ENCODE peak calls at places on chromosomes 12 and 14, in four cellular contexts. Z is tibial artery, V is tibial nerve, K is astrocyte. F is an unnamed sample. For H3K27me3 and H3K4me1, the result is how much of the 10 kb centered on the place peaks cover.

GRCh38 chr12:99916555-99916954 is 68.2 kb downstream of the ANKS1B start:
- DNase-seq in Z (no peak), V (no peak), K (no peak), F (no peak)

GRCh38 chr14:65287264-65288131 is 125.0 kb upstream of the FUT8 start:
- DNase-seq in Z (no peak), V (no peak), K (no peak), F (no peak)

GRCh38 chr12:50569321-50569720 is 64.5 kb downstream of the DIP2B start:
- DNase-seq in Z (no peak), V (no peak), K (no peak), F (no peak)

GRCh38 chr12:10178766-10179165 is at the start of gene TMEM52B:
- DNase-seq in Z (no peak), V (no peak), K (no peak), F (no peak)

GRCh38 chr14:61566537-61567225 is 128.6 kb upstream of the HIF1A start:
- DNase-seq in Z (no peak), V (no peak), K (peak), F (no peak)

GRCh38 chr12:2019126-2019525 is 14.9 kb upstream of the DCP1B start:
- DNase-seq in Z (no peak), V (no peak), K (no peak), F (no peak)

GRCh38 chr14:24911324-24912095 is 138.4 kb downstream of the STXBP6 start:
- DNase-seq in Z (peak), V (peak), K (peak), F (no peak)

GRCh38 chr14:68391292-68392014 is 401.4 kb downstream of the ZFP36L1 start:
- DNase-seq in Z (peak), V (peak), K (peak), F (no peak)

GRCh38 chr14:89493877-89494634 is 77.0 kb upstream of the FOXN3 start:
- DNase-seq in Z (no peak), V (no peak), K (peak), F (no peak)

GRCh38 chr12:93387780-93388179 is 10.1 kb downstream of the NUDT4 start:
- DNase-seq in Z (no peak), V (no peak), K (peak), F (no peak)

GRCh38 chr14:73850940-73851339 is 691 bp upstream of the PTGR2 start:
- DNase-seq in Z (no peak), V (no peak), K (no peak), F (no peak)

GRCh38 chr14:54395284-54395683 is 1.5 kb upstream of the CDKN3 start:
- DNase-seq in Z (no peak), V (no peak), K (no peak), F (no peak)

GRCh38 chr12:50509009-50509663 is 4.4 kb downstream of the DIP2B start:
- DNase-seq in Z (no peak), V (no peak), K (no peak), F (no peak)

GRCh38 chr14:101830271-101830670 is 68.8 kb downstream of the PPP2R5C start:
- DNase-seq in Z (no peak), V (no peak), K (no peak), F (no peak)

GRCh38 chr12:113040722-113041168 is 15.8 kb upstream of the DTX1 start:
- DNase-seq in Z (peak), V (peak), K (peak), F (no peak)

GRCh38 chr12:132761032-132761910 is at the start of gene ANKLE2:
- DNase-seq in Z (peak), V (peak), K (peak), F (peak)

GRCh38 chr14:92987713-92988510 is 65.0 kb downstream of the CHGA start:
- DNase-seq in Z (no peak), V (no peak), K (no peak), F (no peak)

GRCh38 chr12:132638541-132639408 is 20.2 kb downstream of the P2RX2 start:
- DNase-seq in Z (peak), V (peak), K (peak), F (no peak)

GRCh38 chr12:52089491-52089890 is 10.0 kb downstream of the SMIM41 start:
- DNase-seq in Z (no peak), V (no peak), K (no peak), F (no peak)

GRCh38 chr14:94363171-94363624 is 25.2 kb downstream of the SERPINA1 start:
- DNase-seq in Z (peak), V (no peak), K (no peak), F (no peak)

GRCh38 chr14:67425603-67426002 is 13.6 kb upstream of the PLEK2 start:
- DNase-seq in Z (no peak), V (no peak), K (no peak), F (no peak)

GRCh38 chr12:62834971-62835547 is 99.9 kb downstream of the PPM1H start:
- DNase-seq in Z (no peak), V (no peak), K (peak), F (no peak)

GRCh38 chr14:103298620-103299019 is 35.4 kb upstream of the EIF5 start:
- DNase-seq in Z (no peak), V (no peak), K (no peak), F (no peak)

GRCh38 chr12:59403259-59403932 is 192.4 kb upstream of the SLC16A7 start:
- DNase-seq in Z (peak), V (peak), K (peak), F (peak)

GRCh38 chr12:102811125-102811737 is 105.8 kb downstream of the PAH start:
- DNase-seq in Z (no peak), V (peak), K (no peak), F (no peak)

GRCh38 chr12:8780389-8780788 is 42.0 kb upstream of the A2ML1 start:
- DNase-seq in Z (no peak), V (no peak), K (peak), F (no peak)

GRCh38 chr14:84225243-84225642 is 1304.7 kb upstream of the FLRT2 start:
- DNase-seq in Z (no peak), V (no peak), K (no peak), F (no peak)

GRCh38 chr14:79587194-79587593 is 624.1 kb downstream of the DIO2 start:
- DNase-seq in Z (no peak), V (no peak), K (no peak), F (no peak)

GRCh38 chr14:67994561-67994960 is 175.0 kb downstream of the RAD51B start:
- DNase-seq in Z (no peak), V (no peak), K (peak), F (no peak)

GRCh38 chr14:71451501-71451900 is 480.7 kb upstream of the RGS6 start:
- DNase-seq in Z (no peak), V (no peak), K (no peak), F (no peak)

GRCh38 chr12:50315803-50316202 is 32.5 kb upstream of the LIMA1 start:
- DNase-seq in Z (no peak), V (no peak), K (no peak), F (no peak)

GRCh38 chr14:105474478-105475268 is at the start of gene CRIP2:
- DNase-seq in Z (no peak), V (no peak), K (no peak), F (peak)

GRCh38 chr12:39429809-39430208 is 13.1 kb downstream of the KIF21A start:
- DNase-seq in Z (no peak), V (no peak), K (no peak), F (no peak)

GRCh38 chr12:67276469-67276868 is 7.3 kb downstream of the CAND1 start:
- DNase-seq in Z (no peak), V (no peak), K (peak), F (no peak)

GRCh38 chr14:53044486-53044885 is 93.6 kb upstream of the FERMT2 start:
- DNase-seq in Z (no peak), V (no peak), K (peak), F (no peak)

GRCh38 chr12:70444903-70445302 is 78.8 kb downstream of the KCNMB4 start:
- DNase-seq in Z (no peak), V (no peak), K (no peak), F (no peak)

GRCh38 chr12:57343703-57344378 is 87.0 kb downstream of the R3HDM2 start:
- DNase-seq in Z (no peak), V (no peak), K (no peak), F (no peak)

GRCh38 chr12:58833844-58834243 is 86.5 kb downstream of the LRIG3 start:
- DNase-seq in Z (no peak), V (no peak), K (no peak), F (no peak)

GRCh38 chr14:28264306-28264705 is 502.3 kb upstream of the FOXG1 start:
- DNase-seq in Z (no peak), V (no peak), K (no peak), F (no peak)

GRCh38 chr14:100564506-100564905 is 22.7 kb downstream of the BEGAIN start:
- DNase-seq in Z (no peak), V (no peak), K (no peak), F (no peak)
- H3K27me3 ChIP-seq in Z (under half), V (under half), K (under half), F (under half)

GRCh38 chr14:51092965-51093364 is 1.9 kb downstream of the TRIM9 start:
- DNase-seq in Z (no peak), V (no peak), K (no peak), F (no peak)
- H3K4me3 ChIP-seq in Z (no peak), V (peak), K (no peak), F (no peak)

DNA sequence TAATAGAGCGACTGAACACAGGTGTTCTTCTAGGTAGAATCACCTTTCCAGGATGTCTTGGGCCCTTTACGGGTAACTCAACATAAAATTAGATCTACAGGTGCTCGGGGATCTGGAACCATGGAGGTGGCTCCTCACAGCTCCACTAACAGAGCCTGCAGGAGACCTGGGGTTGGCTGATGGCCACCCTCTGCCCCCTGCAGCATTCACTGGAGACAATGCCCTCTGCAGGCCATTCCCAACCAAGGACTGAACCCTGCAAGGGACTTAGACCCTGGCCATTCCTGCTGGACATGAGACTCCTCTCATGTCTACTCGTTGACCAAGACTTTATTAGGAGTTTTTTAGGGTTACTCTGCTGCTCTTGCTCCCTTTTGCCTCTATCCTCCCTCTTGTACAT is 58.5 kb upstream of the PPP4R3A start:
- DNase-seq in Z (no peak), V (no peak), K (no peak), F (no peak)
- H3K4me1 ChIP-seq in Z (under half), V (under half), K (under half), F (under half)

GRCh38 chr14:77206261-77206824 is 24.7 kb downstream of the TMEM63C start:
- DNase-seq in Z (no peak), V (no peak), K (no peak), F (no peak)

GRCh38 chr14:77206877-77207389 is 25.3 kb downstream of the TMEM63C start:
- DNase-seq in Z (no peak), V (no peak), K (no peak), F (no peak)

GRCh38 chr14:77204907-77205306 is 23.3 kb downstream of the TMEM63C start:
- DNase-seq in Z (no peak), V (no peak), K (no peak), F (no peak)

GRCh38 chr14:77204457-77204796 is 22.8 kb downstream of the TMEM63C start:
- DNase-seq in Z (no peak), V (no peak), K (no peak), F (no peak)

GRCh38 chr14:77205566-77205965 is 24.0 kb downstream of the TMEM63C start:
- DNase-seq in Z (no peak), V (no peak), K (no peak), F (no peak)
- H3K27me3 ChIP-seq in Z (under half), V (under half), K (under half), F (under half)

GRCh38 chr12:53495903-53496751 is 3.1 kb downstream of the MAP3K12 start:
- DNase-seq in Z (peak), V (peak), K (no peak), F (no peak)
- H3K4me3 ChIP-seq in Z (no peak), V (no peak), K (no peak), F (no peak)

GRCh38 chr12:23630524-23630923 is 318.9 kb downstream of the SOX5 start:
- DNase-seq in Z (no peak), V (no peak), K (no peak), F (no peak)
- H3K4me1 ChIP-seq in Z (under half), V (under half), K (under half), F (under half)

DNA sequence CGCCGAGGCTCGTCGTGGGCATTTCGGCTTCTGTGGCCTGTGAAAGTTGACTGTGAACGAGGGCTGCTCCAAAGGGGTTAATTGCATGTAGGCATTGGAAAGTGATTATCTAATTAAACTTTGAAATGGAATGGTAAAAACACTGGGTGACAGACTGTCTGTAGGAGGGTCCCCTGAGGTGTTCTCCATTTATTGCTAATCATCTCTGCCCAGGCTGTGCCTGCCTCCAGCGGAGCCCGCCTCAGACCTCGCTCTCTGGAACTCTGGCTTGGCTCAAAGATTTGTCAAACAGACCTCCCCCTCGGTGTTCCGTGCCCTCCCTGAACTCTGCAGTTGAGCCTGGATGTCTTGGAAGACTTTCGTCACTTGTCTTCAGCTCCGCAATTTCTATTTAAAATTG is 50.2 kb upstream of the VRK1 start:
- DNase-seq in Z (no peak), V (no peak), K (no peak), F (no peak)
- H3K27me3 ChIP-seq in Z (under half), V (under half), K (under half), F (under half)

GRCh38 chr14:20706657-20707355 is 18.2 kb downstream of the ANG start:
- DNase-seq in Z (no peak), V (no peak), K (no peak), F (no peak)

GRCh38 chr14:20712900-20713299 is 24.3 kb downstream of the ANG start:
- DNase-seq in Z (no peak), V (no peak), K (no peak), F (no peak)

GRCh38 chr14:20711275-20712069 is 22.9 kb downstream of the ANG start:
- DNase-seq in Z (no peak), V (no peak), K (no peak), F (no peak)

GRCh38 chr14:20707622-20708021 is 19.1 kb downstream of the ANG start:
- DNase-seq in Z (no peak), V (no peak), K (peak), F (no peak)
- H3K4me3 ChIP-seq in Z (no peak), V (no peak), K (no peak), F (no peak)

DNA sequence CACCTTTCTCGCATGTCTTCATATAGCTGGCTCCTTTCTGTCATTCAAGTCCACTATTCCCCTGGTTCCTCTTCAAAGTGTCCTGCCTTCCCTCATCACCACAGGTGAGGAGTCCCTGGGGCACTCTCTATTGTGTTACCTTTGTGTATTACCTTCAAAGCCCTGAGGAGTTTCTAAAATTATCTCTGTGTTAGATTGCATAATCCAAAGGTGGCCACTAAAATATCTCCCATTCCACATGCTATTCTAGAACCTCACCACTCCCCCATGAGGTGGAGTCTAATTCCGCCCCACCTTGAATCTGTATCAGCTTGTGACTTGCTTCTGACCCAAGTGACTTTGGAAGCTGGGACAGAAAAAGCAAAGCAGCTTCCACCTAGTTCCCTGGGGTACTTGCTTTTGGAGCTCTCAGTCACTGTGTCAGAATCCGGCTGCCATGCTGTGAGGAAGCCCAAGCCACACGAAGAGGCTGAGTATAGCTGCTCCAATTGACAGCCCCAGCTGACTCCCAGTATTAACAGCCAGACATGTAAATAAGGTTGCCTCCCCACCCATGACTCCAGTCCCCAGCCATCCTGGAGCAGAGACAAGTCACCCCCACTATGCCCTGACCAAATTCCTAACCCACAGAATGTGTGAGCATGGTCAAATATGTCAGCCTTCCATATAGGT is 6.8 kb downstream of the HRK start:
- DNase-seq in Z (no peak), V (no peak), K (no peak), F (no peak)
- H3K4me1 ChIP-seq in Z (under half), V (under half), K (under half), F (under half)

F was measured in effector memory CD4-positive, alpha-beta T cell.